ENCODE peak calls at places on chromosomes 12 and 14, in four cellular contexts. One of them, this sample, is unnamed.

GRCh38 chr12:40336573-40337199 is 111.9 kb downstream of the LRRK2 start:
- DNase-seq in choroid plexus epithelial cell: peak
- DNase-seq in HCT116: no peak
- DNase-seq in dorsolateral prefrontal cortex: no peak
- DNase-seq in this sample: peak

GRCh38 chr12:30996255-30996654 is 69.7 kb downstream of the TSPAN11 start:
- DNase-seq in choroid plexus epithelial cell: peak
- DNase-seq in HCT116: no peak
- DNase-seq in dorsolateral prefrontal cortex: no peak
- DNase-seq in this sample: peak

GRCh38 chr12:94570161-94570560 is 80.2 kb downstream of the TMCC3 start:
- DNase-seq in choroid plexus epithelial cell: peak
- DNase-seq in HCT116: peak
- DNase-seq in dorsolateral prefrontal cortex: no peak
- DNase-seq in this sample: no peak

GRCh38 chr12:53543539-53543938 is 36.3 kb upstream of the NPFF start:
- DNase-seq in choroid plexus epithelial cell: peak
- DNase-seq in HCT116: peak
- DNase-seq in dorsolateral prefrontal cortex: peak
- DNase-seq in this sample: peak

GRCh38 chr12:78703820-78704525 is 160.6 kb upstream of the SYT1 start:
- DNase-seq in choroid plexus epithelial cell: peak
- DNase-seq in HCT116: peak
- DNase-seq in dorsolateral prefrontal cortex: no peak
- DNase-seq in this sample: peak

GRCh38 chr14:75978249-75978731 is 3.5 kb downstream of the TGFB3 start:
- DNase-seq in choroid plexus epithelial cell: no peak
- DNase-seq in HCT116: no peak
- DNase-seq in dorsolateral prefrontal cortex: no peak
- DNase-seq in this sample: peak

GRCh38 chr12:97568336-97569180 is 106.0 kb downstream of the RMST start:
- DNase-seq in choroid plexus epithelial cell: no peak
- DNase-seq in HCT116: no peak
- DNase-seq in dorsolateral prefrontal cortex: no peak
- DNase-seq in this sample: no peak

GRCh38 chr12:116066381-116067230 is 210.9 kb downstream of the MED13L start:
- DNase-seq in choroid plexus epithelial cell: peak
- DNase-seq in HCT116: peak
- DNase-seq in dorsolateral prefrontal cortex: no peak
- DNase-seq in this sample: peak

GRCh38 chr12:85835810-85836715 is at the start of gene RASSF9:
- DNase-seq in choroid plexus epithelial cell: peak
- DNase-seq in HCT116: no peak
- DNase-seq in dorsolateral prefrontal cortex: no peak
- DNase-seq in this sample: peak

GRCh38 chr14:95034806-95035205 is 122.5 kb downstream of the DICER1 start:
- DNase-seq in choroid plexus epithelial cell: no peak
- DNase-seq in HCT116: no peak
- DNase-seq in dorsolateral prefrontal cortex: no peak
- DNase-seq in this sample: no peak

GRCh38 chr14:64114166-64114565 is 180.0 kb downstream of the ESR2 start:
- DNase-seq in choroid plexus epithelial cell: peak
- DNase-seq in HCT116: no peak
- DNase-seq in dorsolateral prefrontal cortex: no peak
- DNase-seq in this sample: no peak

GRCh38 chr12:80056845-80057244 is 42.5 kb upstream of the OTOGL start:
- DNase-seq in choroid plexus epithelial cell: peak
- DNase-seq in HCT116: no peak
- DNase-seq in dorsolateral prefrontal cortex: no peak
- DNase-seq in this sample: no peak

GRCh38 chr14:105582639-105583038 is 56.3 kb downstream of the TMEM121 start:
- DNase-seq in choroid plexus epithelial cell: no peak
- DNase-seq in HCT116: no peak
- DNase-seq in dorsolateral prefrontal cortex: no peak
- DNase-seq in this sample: peak

GRCh38 chr14:24071836-24072420 is 566 bp downstream of the CPNE6 start:
- DNase-seq in choroid plexus epithelial cell: no peak
- DNase-seq in HCT116: no peak
- DNase-seq in dorsolateral prefrontal cortex: peak
- DNase-seq in this sample: no peak

GRCh38 chr14:30193791-30194407 is 266.3 kb upstream of the PRKD1 start:
- DNase-seq in choroid plexus epithelial cell: peak
- DNase-seq in HCT116: no peak
- DNase-seq in dorsolateral prefrontal cortex: no peak
- DNase-seq in this sample: peak

GRCh38 chr12:104353012-104353981 is 49.8 kb downstream of the EID3 start:
- DNase-seq in choroid plexus epithelial cell: no peak
- DNase-seq in HCT116: no peak
- DNase-seq in dorsolateral prefrontal cortex: no peak
- DNase-seq in this sample: no peak

GRCh38 chr12:111443086-111443485 is 37.4 kb downstream of the SH2B3 start:
- DNase-seq in choroid plexus epithelial cell: no peak
- DNase-seq in HCT116: no peak
- DNase-seq in dorsolateral prefrontal cortex: no peak
- DNase-seq in this sample: no peak

GRCh38 chr14:61460063-61460462 is 138.7 kb downstream of the PRKCH start:
- DNase-seq in choroid plexus epithelial cell: no peak
- DNase-seq in HCT116: no peak
- DNase-seq in dorsolateral prefrontal cortex: no peak
- DNase-seq in this sample: no peak

GRCh38 chr14:96011131-96011530 is 28.0 kb upstream of the C14orf132 start:
- DNase-seq in choroid plexus epithelial cell: no peak
- DNase-seq in HCT116: no peak
- DNase-seq in dorsolateral prefrontal cortex: no peak
- DNase-seq in this sample: no peak

GRCh38 chr12:66187822-66188221 is 1.2 kb upstream of the IRAK3 start:
- DNase-seq in choroid plexus epithelial cell: no peak
- DNase-seq in HCT116: no peak
- DNase-seq in dorsolateral prefrontal cortex: no peak
- DNase-seq in this sample: no peak

GRCh38 chr12:66191547-66192126 is 2.6 kb downstream of the IRAK3 start:
- DNase-seq in choroid plexus epithelial cell: no peak
- DNase-seq in HCT116: no peak
- DNase-seq in dorsolateral prefrontal cortex: no peak
- DNase-seq in this sample: no peak

GRCh38 chr12:66188584-66189475 is at the start of gene IRAK3:
- DNase-seq in choroid plexus epithelial cell: peak
- DNase-seq in HCT116: no peak
- DNase-seq in dorsolateral prefrontal cortex: no peak
- DNase-seq in this sample: peak

GRCh38 chr12:66189476-66189823 is 436 bp downstream of the IRAK3 start:
- DNase-seq in choroid plexus epithelial cell: peak
- DNase-seq in HCT116: no peak
- DNase-seq in dorsolateral prefrontal cortex: no peak
- DNase-seq in this sample: no peak

DNA sequence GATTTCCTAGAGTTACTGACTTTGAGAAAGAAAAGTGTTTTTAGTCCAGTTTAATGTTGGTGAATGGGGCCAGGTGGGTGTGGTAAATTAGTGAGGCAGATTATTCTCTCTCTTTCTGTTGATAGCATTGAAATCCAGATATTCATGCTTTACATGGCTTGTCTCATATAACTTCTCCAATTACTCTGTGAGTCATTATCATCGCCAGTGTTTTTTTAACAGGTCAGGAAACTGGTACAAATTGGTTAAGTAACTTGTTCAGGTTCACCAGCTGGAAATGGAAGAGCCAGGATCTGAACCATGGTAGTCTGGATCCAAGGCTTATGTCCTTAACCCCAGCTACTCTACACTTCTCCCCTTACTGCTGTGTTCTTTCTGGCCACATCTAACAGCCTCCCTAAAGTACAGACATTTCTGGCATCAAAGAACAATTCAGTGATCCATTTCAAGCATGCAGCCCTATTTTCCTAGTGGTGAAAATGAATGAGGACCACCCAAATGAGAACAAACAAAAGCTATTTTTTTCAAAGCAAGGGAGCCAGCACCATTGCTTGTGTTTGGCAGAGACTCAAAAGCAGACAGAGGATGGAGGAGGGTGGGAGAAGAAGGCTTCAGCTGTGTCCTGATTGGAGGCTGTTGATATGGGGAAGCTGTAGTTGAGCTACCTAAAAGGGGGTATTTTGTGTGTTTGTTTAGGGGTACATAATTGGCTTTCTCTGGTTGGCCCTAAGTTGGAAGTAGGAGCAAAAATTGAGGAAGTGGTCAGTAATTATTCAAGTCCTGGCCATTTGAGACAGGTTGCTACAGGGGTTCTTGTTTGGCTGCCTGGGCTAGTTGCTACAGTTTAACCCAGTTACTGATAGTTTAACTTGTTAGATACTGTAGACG is 1.7 kb downstream of the IRAK3 start:
- DNase-seq in choroid plexus epithelial cell: peak
- DNase-seq in HCT116: no peak
- DNase-seq in dorsolateral prefrontal cortex: no peak
- DNase-seq in this sample: no peak
- H3K4me3 ChIP-seq in choroid plexus epithelial cell: peak
- H3K4me3 ChIP-seq in HCT116: no peak
- H3K4me3 ChIP-seq in dorsolateral prefrontal cortex: peak
- H3K4me3 ChIP-seq in this sample: no peak

GRCh38 chr14:101964297-101965144 is at the start of gene DYNC1H1:
- DNase-seq in choroid plexus epithelial cell: peak
- DNase-seq in HCT116: peak
- DNase-seq in dorsolateral prefrontal cortex: peak
- DNase-seq in this sample: peak
- TF ChIP-seq CTCF in choroid plexus epithelial cell: no peak
- TF ChIP-seq CTCF in HCT116: no peak
- TF ChIP-seq CTCF in dorsolateral prefrontal cortex: no peak
- TF ChIP-seq CTCF in this sample: no peak

GRCh38 chr12:107778383-107779015 is 4.0 kb downstream of the ASCL4 start:
- DNase-seq in choroid plexus epithelial cell: no peak
- DNase-seq in HCT116: no peak
- DNase-seq in dorsolateral prefrontal cortex: no peak
- DNase-seq in this sample: no peak
- H3K4me3 ChIP-seq in choroid plexus epithelial cell: no peak
- H3K4me3 ChIP-seq in HCT116: no peak
- H3K4me3 ChIP-seq in dorsolateral prefrontal cortex: no peak
- H3K4me3 ChIP-seq in this sample: no peak

GRCh38 chr14:22036541-22036940 is 362.9 kb upstream of the OR4E1 start:
- DNase-seq in choroid plexus epithelial cell: no peak
- DNase-seq in HCT116: no peak
- DNase-seq in dorsolateral prefrontal cortex: no peak
- DNase-seq in this sample: no peak

GRCh38 chr14:22044193-22044592 is 370.6 kb upstream of the OR4E1 start:
- DNase-seq in choroid plexus epithelial cell: no peak
- DNase-seq in HCT116: no peak
- DNase-seq in dorsolateral prefrontal cortex: no peak
- DNase-seq in this sample: no peak

GRCh38 chr14:22046063-22046462 is 372.4 kb upstream of the OR4E1 start:
- DNase-seq in choroid plexus epithelial cell: no peak
- DNase-seq in HCT116: no peak
- DNase-seq in dorsolateral prefrontal cortex: no peak
- DNase-seq in this sample: no peak

GRCh38 chr14:22040781-22041125 is 367.1 kb upstream of the OR4E1 start:
- DNase-seq in choroid plexus epithelial cell: no peak
- DNase-seq in HCT116: no peak
- DNase-seq in dorsolateral prefrontal cortex: no peak
- DNase-seq in this sample: no peak

GRCh38 chr14:22039938-22040780 is 366.5 kb upstream of the OR4E1 start:
- DNase-seq in choroid plexus epithelial cell: peak
- DNase-seq in HCT116: peak
- DNase-seq in dorsolateral prefrontal cortex: no peak
- DNase-seq in this sample: no peak
- TF ChIP-seq CTCF in choroid plexus epithelial cell: peak
- TF ChIP-seq CTCF in HCT116: no peak
- TF ChIP-seq CTCF in dorsolateral prefrontal cortex: peak
- TF ChIP-seq CTCF in this sample: no peak

DNA sequence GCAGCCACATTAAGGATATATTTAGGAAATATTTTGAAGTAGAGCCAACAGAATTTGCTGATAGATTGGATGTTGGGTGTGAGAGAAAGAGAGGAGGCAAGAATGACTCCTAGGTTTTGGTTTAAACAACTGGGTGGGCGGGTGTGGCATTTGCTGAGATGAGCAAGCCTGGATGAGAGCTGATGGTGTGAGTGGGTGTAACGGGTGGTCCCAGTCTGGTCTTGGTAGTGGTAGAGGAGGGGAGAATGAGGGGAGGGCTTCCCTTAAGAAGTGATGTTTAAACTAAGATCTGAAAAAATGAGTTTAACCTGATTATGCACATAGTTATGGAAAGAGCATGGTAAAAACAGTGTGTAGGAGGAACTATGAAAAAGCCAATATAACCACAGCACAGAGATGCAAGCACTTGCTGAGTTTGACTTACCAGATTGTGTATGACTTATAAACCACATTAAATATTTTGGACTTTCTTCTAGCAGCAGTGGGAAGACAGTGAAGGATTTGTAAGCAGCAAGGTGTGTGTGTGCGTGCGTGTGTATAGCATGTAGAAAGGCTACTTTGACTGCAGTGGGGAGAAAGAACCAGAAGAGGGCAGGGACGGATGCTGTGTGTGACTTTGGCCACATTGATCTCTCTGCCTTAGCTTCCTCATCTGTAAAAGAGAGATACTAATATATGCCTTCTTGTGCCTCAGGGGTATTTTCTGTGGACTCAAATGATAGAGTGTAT is 139.7 kb downstream of the PRIMA1 start:
- DNase-seq in choroid plexus epithelial cell: peak
- DNase-seq in HCT116: peak
- DNase-seq in dorsolateral prefrontal cortex: no peak
- DNase-seq in this sample: no peak
- H3K4me3 ChIP-seq in choroid plexus epithelial cell: no peak
- H3K4me3 ChIP-seq in HCT116: no peak
- H3K4me3 ChIP-seq in dorsolateral prefrontal cortex: no peak
- H3K4me3 ChIP-seq in this sample: no peak

GRCh38 chr14:82113710-82114109 is 580.1 kb upstream of the SEL1L start:
- DNase-seq in choroid plexus epithelial cell: no peak
- DNase-seq in HCT116: no peak
- DNase-seq in dorsolateral prefrontal cortex: no peak
- DNase-seq in this sample: no peak
- TF ChIP-seq CTCF in choroid plexus epithelial cell: no peak
- TF ChIP-seq CTCF in HCT116: no peak
- TF ChIP-seq CTCF in dorsolateral prefrontal cortex: no peak
- TF ChIP-seq CTCF in this sample: no peak